ENCODE peak calls at places on chromosomes 16 and 17, in seven cellular contexts. One of them, this sample, is unnamed. For H3K4me1, the result is how much of the 10 kb centered on the place peaks cover.

GRCh38 chr16:57255686-57256415 is 10.8 kb downstream of the ARL2BP start:
- DNase-seq in IMR-90: no peak
- DNase-seq in ovary: no peak
- DNase-seq in Caco-2: peak
- DNase-seq in transverse colon: no peak
- DNase-seq in lower lobe of right lung: no peak
- DNase-seq in thoracic aorta: no peak
- DNase-seq in this sample: no peak

GRCh38 chr17:58755577-58756245 is at the start of gene PPM1E:
- DNase-seq in IMR-90: peak
- DNase-seq in transverse colon: peak
- DNase-seq in ovary: peak
- DNase-seq in Caco-2: peak
- DNase-seq in thoracic aorta: no peak
- DNase-seq in lower lobe of right lung: peak
- DNase-seq in this sample: peak

GRCh38 chr16:9661336-9661735 is 520.9 kb downstream of the GRIN2A start:
- DNase-seq in Caco-2: no peak
- DNase-seq in thoracic aorta: no peak
- DNase-seq in IMR-90: no peak
- DNase-seq in ovary: no peak
- DNase-seq in transverse colon: no peak
- DNase-seq in lower lobe of right lung: no peak
- DNase-seq in this sample: no peak

GRCh38 chr17:80071116-80071980 is 30.0 kb upstream of the GAA start:
- DNase-seq in Caco-2: no peak
- DNase-seq in IMR-90: peak
- DNase-seq in ovary: peak
- DNase-seq in lower lobe of right lung: no peak
- DNase-seq in thoracic aorta: peak
- DNase-seq in transverse colon: peak
- DNase-seq in this sample: peak

GRCh38 chr17:81966343-81967243 is 5.6 kb upstream of the NOTUM start:
- DNase-seq in Caco-2: no peak
- DNase-seq in ovary: peak
- DNase-seq in IMR-90: peak
- DNase-seq in lower lobe of right lung: peak
- DNase-seq in transverse colon: peak
- DNase-seq in thoracic aorta: no peak
- DNase-seq in this sample: no peak

GRCh38 chr16:727291-727977 is 528 bp downstream of the HAGHL start:
- DNase-seq in thoracic aorta: no peak
- DNase-seq in Caco-2: no peak
- DNase-seq in ovary: no peak
- DNase-seq in lower lobe of right lung: no peak
- DNase-seq in transverse colon: peak
- DNase-seq in IMR-90: no peak
- DNase-seq in this sample: no peak

GRCh38 chr16:67448580-67448979 is 17.7 kb downstream of the HSD11B2 start:
- DNase-seq in IMR-90: no peak
- DNase-seq in thoracic aorta: no peak
- DNase-seq in lower lobe of right lung: no peak
- DNase-seq in transverse colon: peak
- DNase-seq in Caco-2: no peak
- DNase-seq in ovary: no peak
- DNase-seq in this sample: no peak

GRCh38 chr17:2170023-2170422 is 115.1 kb downstream of the HIC1 start:
- DNase-seq in lower lobe of right lung: no peak
- DNase-seq in thoracic aorta: no peak
- DNase-seq in transverse colon: peak
- DNase-seq in IMR-90: no peak
- DNase-seq in Caco-2: no peak
- DNase-seq in ovary: no peak
- DNase-seq in this sample: no peak

GRCh38 chr17:31511176-31511540 is 119.7 kb downstream of the RAB11FIP4 start:
- DNase-seq in lower lobe of right lung: no peak
- DNase-seq in Caco-2: no peak
- DNase-seq in IMR-90: no peak
- DNase-seq in ovary: no peak
- DNase-seq in transverse colon: peak
- DNase-seq in thoracic aorta: no peak
- DNase-seq in this sample: peak

GRCh38 chr17:47957591-47958490 is at the start of gene PRR15L:
- DNase-seq in ovary: no peak
- DNase-seq in lower lobe of right lung: peak
- DNase-seq in IMR-90: no peak
- DNase-seq in transverse colon: peak
- DNase-seq in Caco-2: peak
- DNase-seq in thoracic aorta: no peak
- DNase-seq in this sample: peak

GRCh38 chr17:41773190-41773588 is 13.3 kb downstream of the JUP start:
- DNase-seq in thoracic aorta: no peak
- DNase-seq in lower lobe of right lung: no peak
- DNase-seq in transverse colon: peak
- DNase-seq in ovary: peak
- DNase-seq in Caco-2: peak
- DNase-seq in IMR-90: peak
- DNase-seq in this sample: peak

GRCh38 chr16:50021509-50021908 is 3.5 kb upstream of the CNEP1R1 start:
- DNase-seq in lower lobe of right lung: no peak
- DNase-seq in Caco-2: peak
- DNase-seq in IMR-90: no peak
- DNase-seq in thoracic aorta: no peak
- DNase-seq in transverse colon: no peak
- DNase-seq in ovary: no peak
- DNase-seq in this sample: no peak

GRCh38 chr17:37273419-37274051 is 102.2 kb upstream of the C17orf78 start:
- DNase-seq in ovary: no peak
- DNase-seq in IMR-90: peak
- DNase-seq in transverse colon: no peak
- DNase-seq in lower lobe of right lung: no peak
- DNase-seq in Caco-2: no peak
- DNase-seq in thoracic aorta: no peak
- DNase-seq in this sample: no peak

GRCh38 chr16:57799619-57800212 is 2.6 kb downstream of the KIFC3 start:
- DNase-seq in lower lobe of right lung: peak
- DNase-seq in ovary: no peak
- DNase-seq in transverse colon: no peak
- DNase-seq in Caco-2: no peak
- DNase-seq in IMR-90: no peak
- DNase-seq in thoracic aorta: no peak
- DNase-seq in this sample: no peak

GRCh38 chr17:43043306-43043705 is 18.3 kb downstream of the RND2 start:
- DNase-seq in transverse colon: no peak
- DNase-seq in thoracic aorta: no peak
- DNase-seq in ovary: no peak
- DNase-seq in IMR-90: peak
- DNase-seq in Caco-2: no peak
- DNase-seq in lower lobe of right lung: no peak
- DNase-seq in this sample: no peak

GRCh38 chr17:8176197-8176940 is at the start of gene TMEM107:
- DNase-seq in transverse colon: peak
- DNase-seq in thoracic aorta: no peak
- DNase-seq in ovary: peak
- DNase-seq in IMR-90: peak
- DNase-seq in lower lobe of right lung: peak
- DNase-seq in Caco-2: peak
- DNase-seq in this sample: peak

GRCh38 chr17:40615295-40615988 is 32.2 kb downstream of the SMARCE1 start:
- DNase-seq in Caco-2: peak
- DNase-seq in transverse colon: peak
- DNase-seq in ovary: peak
- DNase-seq in IMR-90: peak
- DNase-seq in lower lobe of right lung: no peak
- DNase-seq in thoracic aorta: no peak
- DNase-seq in this sample: peak

GRCh38 chr16:67278773-67279295 is 498 bp upstream of the PLEKHG4 start:
- DNase-seq in lower lobe of right lung: peak
- DNase-seq in Caco-2: peak
- DNase-seq in transverse colon: peak
- DNase-seq in thoracic aorta: no peak
- DNase-seq in ovary: no peak
- DNase-seq in IMR-90: no peak
- DNase-seq in this sample: no peak

GRCh38 chr17:80671039-80671822 is 126.6 kb downstream of the RPTOR start:
- DNase-seq in thoracic aorta: no peak
- DNase-seq in ovary: no peak
- DNase-seq in Caco-2: no peak
- DNase-seq in IMR-90: no peak
- DNase-seq in transverse colon: no peak
- DNase-seq in lower lobe of right lung: no peak
- DNase-seq in this sample: no peak

GRCh38 chr17:22511431-22511830 is 819.1 kb downstream of the KCNJ18 start:
- DNase-seq in ovary: no peak
- DNase-seq in Caco-2: no peak
- DNase-seq in thoracic aorta: no peak
- DNase-seq in IMR-90: no peak
- DNase-seq in transverse colon: no peak
- DNase-seq in lower lobe of right lung: no peak
- DNase-seq in this sample: no peak

GRCh38 chr17:22512506-22512905 is 820.2 kb downstream of the KCNJ18 start:
- DNase-seq in thoracic aorta: no peak
- DNase-seq in Caco-2: no peak
- DNase-seq in lower lobe of right lung: no peak
- DNase-seq in ovary: no peak
- DNase-seq in IMR-90: no peak
- DNase-seq in transverse colon: no peak
- DNase-seq in this sample: no peak

GRCh38 chr17:22514315-22514714 is 822.0 kb downstream of the KCNJ18 start:
- DNase-seq in lower lobe of right lung: no peak
- DNase-seq in transverse colon: no peak
- DNase-seq in IMR-90: no peak
- DNase-seq in thoracic aorta: no peak
- DNase-seq in ovary: no peak
- DNase-seq in Caco-2: no peak
- DNase-seq in this sample: no peak

GRCh38 chr17:22512057-22512456 is 819.7 kb downstream of the KCNJ18 start:
- DNase-seq in lower lobe of right lung: no peak
- DNase-seq in transverse colon: no peak
- DNase-seq in ovary: no peak
- DNase-seq in IMR-90: no peak
- DNase-seq in thoracic aorta: no peak
- DNase-seq in Caco-2: no peak
- DNase-seq in this sample: no peak

GRCh38 chr17:22512997-22513538 is 820.7 kb downstream of the KCNJ18 start:
- DNase-seq in thoracic aorta: no peak
- DNase-seq in Caco-2: no peak
- DNase-seq in lower lobe of right lung: no peak
- DNase-seq in transverse colon: no peak
- DNase-seq in ovary: no peak
- DNase-seq in IMR-90: no peak
- DNase-seq in this sample: no peak
- TF ChIP-seq CTCF in thoracic aorta: no peak
- TF ChIP-seq CTCF in Caco-2: peak
- TF ChIP-seq CTCF in lower lobe of right lung: no peak
- TF ChIP-seq CTCF in transverse colon: no peak
- TF ChIP-seq CTCF in ovary: no peak
- TF ChIP-seq CTCF in IMR-90: no peak
- TF ChIP-seq CTCF in this sample: no peak

DNA sequence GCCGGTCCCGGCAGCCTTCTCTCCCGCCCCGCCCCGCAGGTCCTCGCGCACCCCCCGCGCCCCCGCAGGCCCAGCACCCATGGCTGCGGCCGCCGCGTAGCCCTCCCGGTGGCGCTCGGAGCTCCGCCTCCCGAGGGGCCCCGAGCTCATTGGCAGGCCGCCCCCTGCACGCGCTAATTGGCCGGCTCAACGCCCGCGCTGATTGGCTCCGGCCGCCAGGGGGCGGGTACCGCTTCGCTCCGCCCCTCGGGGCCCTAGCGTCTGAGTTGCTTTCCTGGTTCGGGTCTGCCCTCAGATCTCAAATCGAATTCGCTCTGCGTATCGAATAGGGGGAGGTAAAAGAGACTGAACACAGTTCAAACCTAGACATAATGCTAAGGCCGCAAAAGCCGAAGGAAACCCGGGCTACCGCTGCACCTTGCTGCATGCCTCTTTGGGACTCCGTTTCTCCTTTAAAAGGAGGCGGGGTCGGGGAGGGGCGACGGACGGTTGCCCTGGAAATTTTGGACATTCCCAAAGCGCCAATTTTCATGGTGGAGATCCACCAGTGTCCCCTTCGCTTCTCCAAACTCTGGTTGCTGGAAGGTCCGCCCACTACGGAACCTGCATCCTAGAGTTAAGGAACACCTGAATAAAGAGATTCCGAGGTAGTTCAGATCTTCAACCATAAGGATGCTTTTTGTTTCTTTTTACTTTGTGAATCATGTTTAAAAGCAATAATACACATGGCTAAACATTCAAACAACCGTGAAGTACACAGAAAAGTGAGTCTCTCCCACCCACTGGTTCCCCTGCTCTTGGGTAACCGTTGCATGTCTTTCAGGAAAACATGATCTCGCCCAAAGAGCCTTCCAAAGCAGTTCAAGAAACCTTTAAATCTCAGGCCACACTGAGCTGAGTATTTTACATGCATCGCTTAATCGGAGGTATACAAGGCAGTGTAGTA is at the start of gene DEXI:
- DNase-seq in ovary: peak
- DNase-seq in IMR-90: peak
- DNase-seq in thoracic aorta: peak
- DNase-seq in Caco-2: peak
- DNase-seq in lower lobe of right lung: peak
- DNase-seq in transverse colon: peak
- DNase-seq in this sample: peak
- H3K4me1 ChIP-seq in ovary: under half
- H3K4me1 ChIP-seq in IMR-90: under half
- H3K4me1 ChIP-seq in thoracic aorta: half or more
- H3K4me1 ChIP-seq in Caco-2: under half
- H3K4me1 ChIP-seq in lower lobe of right lung: half or more
- H3K4me1 ChIP-seq in transverse colon: half or more
- H3K4me1 ChIP-seq in this sample: under half

DNA sequence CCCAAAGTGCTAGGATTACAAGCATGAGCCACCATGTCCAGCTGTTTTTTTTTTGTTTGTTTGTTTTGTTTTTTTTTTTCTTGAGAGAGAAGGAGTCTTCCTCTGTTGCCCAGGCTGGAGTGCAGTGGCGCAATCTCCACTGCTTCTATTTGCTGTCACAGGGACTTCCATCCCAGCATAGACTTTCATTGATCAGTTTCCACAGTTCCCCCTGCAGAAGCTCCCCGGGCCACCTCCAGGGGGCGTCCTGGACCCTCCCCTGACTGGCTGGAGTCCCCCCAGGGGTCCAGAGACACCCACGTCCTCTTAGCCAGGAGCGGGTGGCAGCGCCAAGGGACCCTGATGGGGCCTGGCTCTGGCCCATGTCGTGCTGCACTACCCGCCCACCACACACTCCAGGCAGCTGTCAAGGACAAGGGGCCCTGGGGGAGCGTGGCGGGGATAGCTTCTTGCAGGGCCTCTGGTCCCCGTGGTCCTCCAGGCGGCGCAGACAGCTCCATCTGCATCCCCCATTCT is 3.1 kb upstream of the NPW start:
- DNase-seq in transverse colon: no peak
- DNase-seq in lower lobe of right lung: no peak
- DNase-seq in ovary: peak
- DNase-seq in IMR-90: no peak
- DNase-seq in thoracic aorta: no peak
- DNase-seq in Caco-2: no peak
- DNase-seq in this sample: no peak
- TF ChIP-seq CTCF in transverse colon: peak
- TF ChIP-seq CTCF in lower lobe of right lung: peak
- TF ChIP-seq CTCF in ovary: no peak
- TF ChIP-seq CTCF in IMR-90: peak
- TF ChIP-seq CTCF in thoracic aorta: no peak
- TF ChIP-seq CTCF in Caco-2: no peak
- TF ChIP-seq CTCF in this sample: no peak

GRCh38 chr17:64399071-64399766 is 8.6 kb upstream of the PECAM1 start:
- DNase-seq in thoracic aorta: no peak
- DNase-seq in lower lobe of right lung: no peak
- DNase-seq in ovary: no peak
- DNase-seq in Caco-2: no peak
- DNase-seq in transverse colon: no peak
- DNase-seq in IMR-90: no peak
- DNase-seq in this sample: peak
- H3K4me1 ChIP-seq in thoracic aorta: under half
- H3K4me1 ChIP-seq in lower lobe of right lung: under half
- H3K4me1 ChIP-seq in ovary: under half
- H3K4me1 ChIP-seq in Caco-2: under half
- H3K4me1 ChIP-seq in transverse colon: under half
- H3K4me1 ChIP-seq in IMR-90: under half
- H3K4me1 ChIP-seq in this sample: under half

This sample was measured in pancreas.